ENCODE peak calls at places on chromosome 21, in seven cellular contexts. L is K562, N is H1, C is HepG2, M is HCT116, D is SK-N-SH, I is GM12878. F is an unnamed sample.

GRCh38 chr21:25171438-25171837 is 435.8 kb downstream of the MRPL39 start:
- DNase-seq in C (no peak), I (no peak), M (no peak), N (no peak), D (no peak), L (no peak), F (no peak)

GRCh38 chr21:25384782-25385181 is 222.5 kb downstream of the MRPL39 start:
- DNase-seq in I (no peak), C (no peak), N (no peak), D (no peak), L (no peak), M (no peak), F (no peak)

GRCh38 chr21:26099610-26100219 is 70.9 kb downstream of the APP start:
- DNase-seq in M (no peak), D (no peak), L (peak), I (no peak), N (no peak), C (no peak), F (peak)

GRCh38 chr21:29084372-29084771 is 10.9 kb upstream of the CCT8 start:
- DNase-seq in D (no peak), L (no peak), I (no peak), N (no peak), M (no peak), C (no peak), F (no peak)

GRCh38 chr21:23541571-23541970 is 2065.7 kb downstream of the MRPL39 start:
- DNase-seq in M (no peak), L (no peak), N (no peak), I (no peak), D (no peak), C (no peak), F (no peak)

GRCh38 chr21:46667191-46667734 is 31.8 kb downstream of the PRMT2 start:
- DNase-seq in L (no peak), I (no peak), D (peak), M (no peak), C (peak), N (no peak), F (peak)

GRCh38 chr21:39863111-39863510 is 4.1 kb upstream of the PCP4 start:
- DNase-seq in N (no peak), D (no peak), I (no peak), C (no peak), L (no peak), M (no peak), F (no peak)

GRCh38 chr21:42459583-42460215 is 36.3 kb downstream of the RSPH1 start:
- DNase-seq in D (no peak), M (no peak), C (no peak), L (no peak), I (no peak), N (no peak), F (no peak)

DNA sequence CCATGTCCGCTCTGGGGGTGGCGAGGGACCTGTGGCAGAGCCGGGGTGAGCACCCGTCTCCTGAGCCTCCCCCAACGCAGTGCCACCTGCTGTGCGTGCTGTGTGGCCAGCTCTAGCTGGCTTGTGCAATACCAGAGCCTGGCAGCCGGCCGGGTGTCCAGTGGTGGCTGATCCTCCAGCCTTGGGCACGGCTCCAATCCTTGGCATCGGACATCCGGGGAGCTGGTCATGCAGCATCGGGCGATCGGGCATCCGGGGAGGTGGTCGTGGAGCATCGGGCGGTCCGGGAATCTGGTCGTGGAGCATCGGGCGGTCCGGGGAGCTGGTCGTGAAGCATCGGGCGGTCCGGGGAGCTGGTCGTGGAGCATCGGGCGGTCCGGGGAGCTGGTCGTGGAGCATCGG is 8.1 kb downstream of the SLX9 start:
- DNase-seq in N (no peak), L (no peak), M (no peak), I (no peak), D (no peak), C (no peak), F (no peak)
- TF ChIP-seq JUND in N (no peak), L (no peak), M (no peak), I (no peak), D (no peak), C (no peak), F (no peak)

GRCh38 chr21:17539323-17539722 is 26.5 kb downstream of the CXADR start:
- DNase-seq in D (no peak), I (no peak), M (no peak), L (no peak), N (no peak), C (no peak), F (no peak)

GRCh38 chr21:17539743-17540341 is 27.0 kb downstream of the CXADR start:
- DNase-seq in M (no peak), D (no peak), I (no peak), C (no peak), N (no peak), L (no peak), F (no peak)

GRCh38 chr21:17538576-17538975 is 25.7 kb downstream of the CXADR start:
- DNase-seq in N (no peak), L (no peak), D (no peak), I (no peak), C (no peak), M (no peak), F (no peak)

GRCh38 chr21:17540530-17540929 is 27.7 kb downstream of the CXADR start:
- DNase-seq in D (no peak), M (no peak), I (no peak), L (no peak), C (no peak), N (no peak), F (no peak)

DNA sequence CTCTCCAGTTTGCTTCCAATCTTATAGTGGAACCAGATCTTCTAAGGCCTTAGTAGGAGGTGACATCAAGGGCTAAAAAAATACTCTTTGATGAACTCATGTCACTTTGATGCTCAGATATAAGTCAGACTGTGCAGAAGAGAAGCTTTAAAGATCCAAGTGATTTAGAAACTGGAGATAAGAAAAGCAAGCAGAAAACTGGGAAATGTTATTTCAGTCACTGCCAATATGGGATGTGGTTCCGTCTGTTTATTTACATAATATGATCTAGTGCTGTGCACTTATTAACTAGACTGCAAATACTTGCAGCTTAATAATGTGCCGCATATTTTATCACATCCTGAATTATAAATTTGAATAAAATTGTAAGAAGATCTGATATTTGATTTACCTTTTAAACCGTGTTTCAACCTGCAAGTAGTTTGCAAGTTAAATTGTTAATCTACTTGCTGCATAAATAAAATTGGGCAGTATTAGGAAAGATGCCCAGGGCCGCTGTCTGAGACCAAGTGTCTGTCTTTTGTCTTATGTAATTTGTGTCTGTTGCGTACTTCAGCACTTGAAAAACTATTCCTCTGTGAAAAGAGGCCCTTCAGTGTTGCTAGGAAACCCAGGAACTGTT is 29.6 kb downstream of the CXADR start:
- DNase-seq in I (no peak), D (peak), N (no peak), C (peak), M (no peak), L (no peak), F (no peak)
- TF ChIP-seq JUND in I (no peak), D (no peak), N (no peak), C (no peak), M (no peak), L (no peak), F (no peak)

DNA sequence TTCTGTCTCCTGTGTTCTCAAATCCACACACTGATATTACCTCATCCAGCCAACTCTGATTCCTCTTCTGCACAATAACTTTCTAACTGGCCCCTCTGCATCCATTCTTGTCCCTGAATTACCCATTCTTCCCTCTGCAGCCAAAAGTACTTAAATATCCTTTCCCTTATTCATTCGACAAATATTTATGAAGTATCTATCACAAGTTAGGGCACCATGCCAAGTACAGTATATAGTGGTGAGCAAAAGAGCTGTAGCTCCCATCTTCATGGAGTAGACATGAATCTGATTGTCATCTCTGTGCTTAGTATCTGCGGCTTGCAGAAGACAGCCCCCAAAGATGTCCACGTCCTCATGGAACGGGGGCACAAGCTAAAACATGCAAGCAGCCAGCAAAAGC is 316.8 kb downstream of the SETD4 start:
- DNase-seq in C (no peak), L (no peak), M (no peak), D (no peak), N (no peak), I (no peak), F (no peak)
- TF ChIP-seq JUND in C (no peak), L (no peak), M (no peak), D (no peak), N (no peak), I (no peak), F (no peak)

GRCh38 chr21:37460196-37460595 is 93.6 kb downstream of the DYRK1A start:
- DNase-seq in L (peak), C (no peak), M (no peak), D (no peak), N (no peak), I (no peak), F (no peak)

GRCh38 chr21:37461494-37461893 is 94.9 kb downstream of the DYRK1A start:
- DNase-seq in I (peak), D (no peak), C (no peak), M (no peak), L (no peak), N (no peak), F (no peak)

GRCh38 chr21:37458669-37459276 is 92.2 kb downstream of the DYRK1A start:
- DNase-seq in M (no peak), C (no peak), N (no peak), L (no peak), D (no peak), I (no peak), F (peak)

GRCh38 chr21:37462087-37462861 is 95.7 kb downstream of the DYRK1A start:
- DNase-seq in I (no peak), N (no peak), D (no peak), M (no peak), L (no peak), C (peak), F (no peak)

GRCh38 chr21:37459575-37459974 is 93.0 kb downstream of the DYRK1A start:
- DNase-seq in I (no peak), C (no peak), D (no peak), L (no peak), M (no peak), N (no peak), F (no peak)
- TF ChIP-seq JUND in I (no peak), C (no peak), D (peak), L (no peak), M (no peak), N (no peak), F (no peak)

GRCh38 chr21:10627316-10627863 is 106.0 kb downstream of the TPTE start:
- DNase-seq in C (no peak), M (no peak), I (no peak), L (no peak), D (no peak), N (no peak), F (no peak)
- TF ChIP-seq JUND in C (no peak), M (no peak), I (no peak), L (no peak), D (no peak), N (no peak), F (no peak)

F was measured in T47D.